ENCODE peak calls at places on chromosomes 13 and 19, in nine cellular contexts. One of them, this sample, is unnamed.

GRCh38 chr13:42466123-42466522 is 107.8 kb upstream of the TNFSF11 start:
- DNase-seq in MM.1S: no peak
- DNase-seq in amniotic stem cell: no peak
- DNase-seq in heart left ventricle: no peak
- DNase-seq in stimulated activated CD8-positive, alpha-beta memory T cell treated with anti-CD3 and anti-CD28 coated beads, Interleukin-15, amount 100 ng/mL, for 4 hours: no peak
- DNase-seq in dermis blood vessel endothelial cell: no peak
- DNase-seq in small intestine: peak; percentile 4
- DNase-seq in RPMI7951: no peak
- DNase-seq in stimulated activated CD4-positive, alpha-beta T cell treated with anti-CD3 and anti-CD28 coated beads, Interleukin-1b, Interleukin-23, amount 100 ng/mL, for 1 hour: no peak
- DNase-seq in this sample: no peak

GRCh38 chr19:47658431-47659383 is 49.8 kb downstream of the BICRA start:
- DNase-seq in MM.1S: no peak
- DNase-seq in amniotic stem cell: no peak
- DNase-seq in heart left ventricle: no peak
- DNase-seq in stimulated activated CD8-positive, alpha-beta memory T cell treated with anti-CD3 and anti-CD28 coated beads, Interleukin-15, amount 100 ng/mL, for 4 hours: no peak
- DNase-seq in dermis blood vessel endothelial cell: peak; percentile 67
- DNase-seq in small intestine: peak; percentile 85
- DNase-seq in RPMI7951: no peak
- DNase-seq in stimulated activated CD4-positive, alpha-beta T cell treated with anti-CD3 and anti-CD28 coated beads, Interleukin-1b, Interleukin-23, amount 100 ng/mL, for 1 hour: no peak
- DNase-seq in this sample: no peak

GRCh38 chr13:73828811-73829210 is 305.4 kb downstream of the KLF12 start:
- DNase-seq in MM.1S: no peak
- DNase-seq in amniotic stem cell: no peak
- DNase-seq in heart left ventricle: no peak
- DNase-seq in stimulated activated CD8-positive, alpha-beta memory T cell treated with anti-CD3 and anti-CD28 coated beads, Interleukin-15, amount 100 ng/mL, for 4 hours: no peak
- DNase-seq in dermis blood vessel endothelial cell: peak; percentile 50
- DNase-seq in small intestine: no peak
- DNase-seq in RPMI7951: no peak
- DNase-seq in stimulated activated CD4-positive, alpha-beta T cell treated with anti-CD3 and anti-CD28 coated beads, Interleukin-1b, Interleukin-23, amount 100 ng/mL, for 1 hour: no peak
- DNase-seq in this sample: no peak

GRCh38 chr19:41868120-41868988 is 8.3 kb downstream of the RPS19 start:
- DNase-seq in MM.1S: peak; percentile 63
- DNase-seq in amniotic stem cell: no peak
- DNase-seq in heart left ventricle: no peak
- DNase-seq in stimulated activated CD8-positive, alpha-beta memory T cell treated with anti-CD3 and anti-CD28 coated beads, Interleukin-15, amount 100 ng/mL, for 4 hours: no peak
- DNase-seq in dermis blood vessel endothelial cell: no peak
- DNase-seq in small intestine: peak; percentile 89
- DNase-seq in RPMI7951: no peak
- DNase-seq in stimulated activated CD4-positive, alpha-beta T cell treated with anti-CD3 and anti-CD28 coated beads, Interleukin-1b, Interleukin-23, amount 100 ng/mL, for 1 hour: no peak
- DNase-seq in this sample: no peak

GRCh38 chr13:112894673-112895481 is 74.1 kb upstream of the MCF2L start:
- DNase-seq in MM.1S: no peak
- DNase-seq in amniotic stem cell: no peak
- DNase-seq in heart left ventricle: peak; percentile 57
- DNase-seq in stimulated activated CD8-positive, alpha-beta memory T cell treated with anti-CD3 and anti-CD28 coated beads, Interleukin-15, amount 100 ng/mL, for 4 hours: no peak
- DNase-seq in dermis blood vessel endothelial cell: no peak
- DNase-seq in small intestine: no peak
- DNase-seq in RPMI7951: no peak
- DNase-seq in stimulated activated CD4-positive, alpha-beta T cell treated with anti-CD3 and anti-CD28 coated beads, Interleukin-1b, Interleukin-23, amount 100 ng/mL, for 1 hour: no peak
- DNase-seq in this sample: no peak

GRCh38 chr13:76820759-76821158 is 65.4 kb downstream of the KCTD12 start:
- DNase-seq in MM.1S: no peak
- DNase-seq in amniotic stem cell: no peak
- DNase-seq in heart left ventricle: no peak
- DNase-seq in stimulated activated CD8-positive, alpha-beta memory T cell treated with anti-CD3 and anti-CD28 coated beads, Interleukin-15, amount 100 ng/mL, for 4 hours: no peak
- DNase-seq in dermis blood vessel endothelial cell: peak; percentile 45
- DNase-seq in small intestine: no peak
- DNase-seq in RPMI7951: peak; percentile 16
- DNase-seq in stimulated activated CD4-positive, alpha-beta T cell treated with anti-CD3 and anti-CD28 coated beads, Interleukin-1b, Interleukin-23, amount 100 ng/mL, for 1 hour: no peak
- DNase-seq in this sample: peak; percentile 57

GRCh38 chr19:45391346-45391745 is 13.5 kb downstream of the PPP1R13L start:
- DNase-seq in MM.1S: no peak
- DNase-seq in amniotic stem cell: no peak
- DNase-seq in heart left ventricle: no peak
- DNase-seq in stimulated activated CD8-positive, alpha-beta memory T cell treated with anti-CD3 and anti-CD28 coated beads, Interleukin-15, amount 100 ng/mL, for 4 hours: no peak
- DNase-seq in dermis blood vessel endothelial cell: peak; percentile 23
- DNase-seq in small intestine: no peak
- DNase-seq in RPMI7951: no peak
- DNase-seq in stimulated activated CD4-positive, alpha-beta T cell treated with anti-CD3 and anti-CD28 coated beads, Interleukin-1b, Interleukin-23, amount 100 ng/mL, for 1 hour: no peak
- DNase-seq in this sample: no peak

GRCh38 chr19:46416077-46416709 is 2.8 kb upstream of the CCDC8 start:
- DNase-seq in MM.1S: no peak
- DNase-seq in amniotic stem cell: peak; percentile 68
- DNase-seq in heart left ventricle: peak; percentile 94
- DNase-seq in stimulated activated CD8-positive, alpha-beta memory T cell treated with anti-CD3 and anti-CD28 coated beads, Interleukin-15, amount 100 ng/mL, for 4 hours: no peak
- DNase-seq in dermis blood vessel endothelial cell: peak; percentile 63
- DNase-seq in small intestine: no peak
- DNase-seq in RPMI7951: peak; percentile 84
- DNase-seq in stimulated activated CD4-positive, alpha-beta T cell treated with anti-CD3 and anti-CD28 coated beads, Interleukin-1b, Interleukin-23, amount 100 ng/mL, for 1 hour: no peak
- DNase-seq in this sample: peak; percentile 80

GRCh38 chr13:24827799-24828198 is 63.8 kb downstream of the RNF17 start:
- DNase-seq in MM.1S: no peak
- DNase-seq in amniotic stem cell: no peak
- DNase-seq in heart left ventricle: no peak
- DNase-seq in stimulated activated CD8-positive, alpha-beta memory T cell treated with anti-CD3 and anti-CD28 coated beads, Interleukin-15, amount 100 ng/mL, for 4 hours: no peak
- DNase-seq in dermis blood vessel endothelial cell: no peak
- DNase-seq in small intestine: no peak
- DNase-seq in RPMI7951: no peak
- DNase-seq in stimulated activated CD4-positive, alpha-beta T cell treated with anti-CD3 and anti-CD28 coated beads, Interleukin-1b, Interleukin-23, amount 100 ng/mL, for 1 hour: no peak
- DNase-seq in this sample: no peak

GRCh38 chr13:94333131-94333820 is 146.2 kb downstream of the DCT start:
- DNase-seq in MM.1S: no peak
- DNase-seq in amniotic stem cell: no peak
- DNase-seq in heart left ventricle: no peak
- DNase-seq in stimulated activated CD8-positive, alpha-beta memory T cell treated with anti-CD3 and anti-CD28 coated beads, Interleukin-15, amount 100 ng/mL, for 4 hours: no peak
- DNase-seq in dermis blood vessel endothelial cell: no peak
- DNase-seq in small intestine: no peak
- DNase-seq in RPMI7951: no peak
- DNase-seq in stimulated activated CD4-positive, alpha-beta T cell treated with anti-CD3 and anti-CD28 coated beads, Interleukin-1b, Interleukin-23, amount 100 ng/mL, for 1 hour: no peak
- DNase-seq in this sample: no peak

GRCh38 chr13:75650991-75651390 is 14.9 kb downstream of the LMO7 start:
- DNase-seq in MM.1S: no peak
- DNase-seq in amniotic stem cell: no peak
- DNase-seq in heart left ventricle: no peak
- DNase-seq in stimulated activated CD8-positive, alpha-beta memory T cell treated with anti-CD3 and anti-CD28 coated beads, Interleukin-15, amount 100 ng/mL, for 4 hours: no peak
- DNase-seq in dermis blood vessel endothelial cell: no peak
- DNase-seq in small intestine: no peak
- DNase-seq in RPMI7951: no peak
- DNase-seq in stimulated activated CD4-positive, alpha-beta T cell treated with anti-CD3 and anti-CD28 coated beads, Interleukin-1b, Interleukin-23, amount 100 ng/mL, for 1 hour: no peak
- DNase-seq in this sample: no peak

GRCh38 chr13:60009300-60010248 is 154.2 kb downstream of the DIAPH3 start:
- DNase-seq in MM.1S: no peak
- DNase-seq in amniotic stem cell: no peak
- DNase-seq in heart left ventricle: no peak
- DNase-seq in stimulated activated CD8-positive, alpha-beta memory T cell treated with anti-CD3 and anti-CD28 coated beads, Interleukin-15, amount 100 ng/mL, for 4 hours: no peak
- DNase-seq in dermis blood vessel endothelial cell: no peak
- DNase-seq in small intestine: peak; percentile 92
- DNase-seq in RPMI7951: no peak
- DNase-seq in stimulated activated CD4-positive, alpha-beta T cell treated with anti-CD3 and anti-CD28 coated beads, Interleukin-1b, Interleukin-23, amount 100 ng/mL, for 1 hour: no peak
- DNase-seq in this sample: no peak

GRCh38 chr13:30113983-30114491 is 193.3 kb downstream of the KATNAL1 start:
- DNase-seq in MM.1S: no peak
- DNase-seq in amniotic stem cell: no peak
- DNase-seq in heart left ventricle: no peak
- DNase-seq in stimulated activated CD8-positive, alpha-beta memory T cell treated with anti-CD3 and anti-CD28 coated beads, Interleukin-15, amount 100 ng/mL, for 4 hours: no peak
- DNase-seq in dermis blood vessel endothelial cell: no peak
- DNase-seq in small intestine: peak; percentile 86
- DNase-seq in RPMI7951: peak; percentile 48
- DNase-seq in stimulated activated CD4-positive, alpha-beta T cell treated with anti-CD3 and anti-CD28 coated beads, Interleukin-1b, Interleukin-23, amount 100 ng/mL, for 1 hour: no peak
- DNase-seq in this sample: no peak

GRCh38 chr13:21079761-21080730 is 18.7 kb upstream of the LATS2 start:
- DNase-seq in MM.1S: no peak
- DNase-seq in amniotic stem cell: peak; percentile 77
- DNase-seq in heart left ventricle: no peak
- DNase-seq in stimulated activated CD8-positive, alpha-beta memory T cell treated with anti-CD3 and anti-CD28 coated beads, Interleukin-15, amount 100 ng/mL, for 4 hours: no peak
- DNase-seq in dermis blood vessel endothelial cell: peak; percentile 96
- DNase-seq in small intestine: no peak
- DNase-seq in RPMI7951: peak; percentile 68
- DNase-seq in stimulated activated CD4-positive, alpha-beta T cell treated with anti-CD3 and anti-CD28 coated beads, Interleukin-1b, Interleukin-23, amount 100 ng/mL, for 1 hour: no peak
- DNase-seq in this sample: no peak

GRCh38 chr13:99528547-99528946 is 27.3 kb downstream of the TM9SF2 start:
- DNase-seq in MM.1S: no peak
- DNase-seq in amniotic stem cell: no peak
- DNase-seq in heart left ventricle: no peak
- DNase-seq in stimulated activated CD8-positive, alpha-beta memory T cell treated with anti-CD3 and anti-CD28 coated beads, Interleukin-15, amount 100 ng/mL, for 4 hours: no peak
- DNase-seq in dermis blood vessel endothelial cell: peak; percentile 47
- DNase-seq in small intestine: peak; percentile 13
- DNase-seq in RPMI7951: no peak
- DNase-seq in stimulated activated CD4-positive, alpha-beta T cell treated with anti-CD3 and anti-CD28 coated beads, Interleukin-1b, Interleukin-23, amount 100 ng/mL, for 1 hour: peak; percentile 12
- DNase-seq in this sample: no peak

GRCh38 chr19:39084732-39085080 is 538 bp downstream of the ACP7 start:
- DNase-seq in MM.1S: no peak
- DNase-seq in amniotic stem cell: no peak
- DNase-seq in heart left ventricle: no peak
- DNase-seq in stimulated activated CD8-positive, alpha-beta memory T cell treated with anti-CD3 and anti-CD28 coated beads, Interleukin-15, amount 100 ng/mL, for 4 hours: no peak
- DNase-seq in dermis blood vessel endothelial cell: no peak
- DNase-seq in small intestine: no peak
- DNase-seq in RPMI7951: no peak
- DNase-seq in stimulated activated CD4-positive, alpha-beta T cell treated with anti-CD3 and anti-CD28 coated beads, Interleukin-1b, Interleukin-23, amount 100 ng/mL, for 1 hour: no peak
- DNase-seq in this sample: no peak

GRCh38 chr13:59261928-59262488 is 901.7 kb downstream of the DIAPH3 start:
- DNase-seq in MM.1S: no peak
- DNase-seq in amniotic stem cell: no peak
- DNase-seq in heart left ventricle: no peak
- DNase-seq in stimulated activated CD8-positive, alpha-beta memory T cell treated with anti-CD3 and anti-CD28 coated beads, Interleukin-15, amount 100 ng/mL, for 4 hours: no peak
- DNase-seq in dermis blood vessel endothelial cell: peak; percentile 6
- DNase-seq in small intestine: peak; percentile 40
- DNase-seq in RPMI7951: no peak
- DNase-seq in stimulated activated CD4-positive, alpha-beta T cell treated with anti-CD3 and anti-CD28 coated beads, Interleukin-1b, Interleukin-23, amount 100 ng/mL, for 1 hour: no peak
- DNase-seq in this sample: no peak

GRCh38 chr13:34409496-34410163 is 532.4 kb upstream of the NBEA start:
- DNase-seq in MM.1S: no peak
- DNase-seq in amniotic stem cell: no peak
- DNase-seq in heart left ventricle: no peak
- DNase-seq in stimulated activated CD8-positive, alpha-beta memory T cell treated with anti-CD3 and anti-CD28 coated beads, Interleukin-15, amount 100 ng/mL, for 4 hours: no peak
- DNase-seq in dermis blood vessel endothelial cell: no peak
- DNase-seq in small intestine: no peak
- DNase-seq in RPMI7951: no peak
- DNase-seq in stimulated activated CD4-positive, alpha-beta T cell treated with anti-CD3 and anti-CD28 coated beads, Interleukin-1b, Interleukin-23, amount 100 ng/mL, for 1 hour: no peak
- DNase-seq in this sample: no peak

GRCh38 chr19:41705393-41706174 is 2.8 kb upstream of the CEACAM5 start:
- DNase-seq in MM.1S: no peak
- DNase-seq in amniotic stem cell: no peak
- DNase-seq in heart left ventricle: peak; percentile 56
- DNase-seq in stimulated activated CD8-positive, alpha-beta memory T cell treated with anti-CD3 and anti-CD28 coated beads, Interleukin-15, amount 100 ng/mL, for 4 hours: no peak
- DNase-seq in dermis blood vessel endothelial cell: peak; percentile 51
- DNase-seq in small intestine: peak; percentile 21
- DNase-seq in RPMI7951: peak; percentile 16
- DNase-seq in stimulated activated CD4-positive, alpha-beta T cell treated with anti-CD3 and anti-CD28 coated beads, Interleukin-1b, Interleukin-23, amount 100 ng/mL, for 1 hour: no peak
- DNase-seq in this sample: no peak